ENCODE peak calls at places on chromosomes 11 and 22, in four cellular contexts. J is CD14-positive monocyte, C is endothelial cell, P is H9. O is an unnamed sample.
A peak's percentile ranks its signal among the peaks of the same experiment; 100 is the strongest.

GRCh38 chr11:114080219-114080618 is 20.7 kb downstream of the ZBTB16 start:
- DNase-seq in P (no peak), J (no peak), C (no peak), O (no peak)

GRCh38 chr11:131365601-131366000 is 4.8 kb upstream of the NTM start:
- DNase-seq in P (no peak), C (no peak), J (no peak), O (no peak)

GRCh38 chr11:119378851-119379465 is 2.5 kb downstream of the USP2 start:
- DNase-seq in J (no peak), P (no peak), C (no peak), O (peak; percentile 75)

GRCh38 chr22:44024288-44024908 is at the start of gene PARVB:
- DNase-seq in J (no peak), C (peak; percentile 31), P (no peak), O (no peak)

GRCh38 chr11:111253131-111253530 is 7.6 kb downstream of the POU2AF2 start:
- DNase-seq in C (no peak), P (no peak), J (no peak), O (no peak)

GRCh38 chr11:33564856-33565453 is 135.7 kb downstream of the C11orf91 start:
- DNase-seq in C (no peak), J (no peak), P (peak; percentile 45), O (no peak)

GRCh38 chr22:23072911-23073491 is 2.7 kb downstream of the GNAZ start:
- DNase-seq in P (no peak), J (peak; percentile 31), C (no peak), O (no peak)

GRCh38 chr11:59173964-59174663 is 2.2 kb downstream of the DTX4 start:
- DNase-seq in J (no peak), C (no peak), P (peak; percentile 82), O (peak; percentile 57)

GRCh38 chr11:371716-372590 is 2.7 kb downstream of the B4GALNT4 start:
- DNase-seq in J (no peak), C (no peak), P (no peak), O (no peak)

GRCh38 chr11:92979176-92979575 is 9.7 kb downstream of the MTNR1B start:
- DNase-seq in P (no peak), J (no peak), C (no peak), O (no peak)

GRCh38 chr11:14907411-14908213 is 15.6 kb upstream of the CYP2R1 start:
- DNase-seq in C (peak; percentile 85), P (peak; percentile 86), J (peak; percentile 83), O (no peak)

GRCh38 chr11:10117709-10118341 is 176.2 kb downstream of the SBF2 start:
- DNase-seq in J (no peak), C (no peak), P (no peak), O (no peak)

GRCh38 chr11:10302744-10303557 is 1.9 kb upstream of the ADM start:
- DNase-seq in P (peak; percentile 59), C (peak; percentile 58), J (peak; percentile 93), O (peak; percentile 91)

DNA sequence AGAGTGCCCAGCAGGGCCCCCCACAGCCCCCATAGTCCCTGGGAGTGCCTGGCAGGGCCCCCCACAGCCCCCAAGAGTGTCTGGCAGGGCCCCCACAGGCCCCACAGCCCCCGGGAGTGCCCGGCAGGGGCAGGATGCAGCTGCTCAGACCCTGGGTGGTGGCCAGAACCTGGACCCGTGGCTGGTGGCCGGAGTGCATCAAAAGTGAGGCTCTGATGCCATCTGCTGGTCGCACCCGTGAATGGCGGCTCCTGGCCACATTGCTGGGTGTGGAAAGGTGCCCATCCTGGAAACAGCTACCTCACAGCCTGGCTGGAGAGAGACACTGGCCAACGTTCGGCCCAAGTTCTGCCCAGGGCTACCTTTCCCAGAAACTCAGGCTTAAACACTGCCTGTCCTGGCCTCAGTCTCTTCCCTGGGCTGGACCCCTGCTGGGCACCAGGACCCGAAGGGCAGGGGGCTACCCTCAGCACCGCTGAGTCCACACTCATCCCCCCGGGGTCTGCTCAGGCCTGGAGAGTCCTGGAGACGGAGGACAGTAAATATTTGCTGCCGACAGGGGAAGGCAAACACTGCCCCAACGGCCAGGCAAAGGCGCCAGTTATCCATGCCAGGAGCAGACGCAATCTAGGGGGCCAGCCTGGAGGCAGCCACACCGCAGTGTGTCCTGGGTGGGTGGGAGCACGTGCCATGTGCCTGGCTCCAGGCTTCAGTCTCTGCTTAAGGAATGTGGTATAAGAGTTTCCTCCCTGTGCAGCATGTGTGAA is 4.4 kb downstream of the INS start:
- DNase-seq in J (peak; percentile 65), C (peak; percentile 94), P (peak; percentile 81), O (peak; percentile 95)
- TF ChIP-seq CTCF in J (peak; percentile 84), C (peak; percentile 93), P (peak; percentile 87), O (peak; percentile 90)

GRCh38 chr22:46931881-46932280 is 169.4 kb downstream of the TBC1D22A start:
- DNase-seq in C (no peak), J (no peak), P (no peak), O (peak; percentile 40)
- TF ChIP-seq CTCF in C (no peak), J (no peak), P (no peak), O (no peak)

DNA sequence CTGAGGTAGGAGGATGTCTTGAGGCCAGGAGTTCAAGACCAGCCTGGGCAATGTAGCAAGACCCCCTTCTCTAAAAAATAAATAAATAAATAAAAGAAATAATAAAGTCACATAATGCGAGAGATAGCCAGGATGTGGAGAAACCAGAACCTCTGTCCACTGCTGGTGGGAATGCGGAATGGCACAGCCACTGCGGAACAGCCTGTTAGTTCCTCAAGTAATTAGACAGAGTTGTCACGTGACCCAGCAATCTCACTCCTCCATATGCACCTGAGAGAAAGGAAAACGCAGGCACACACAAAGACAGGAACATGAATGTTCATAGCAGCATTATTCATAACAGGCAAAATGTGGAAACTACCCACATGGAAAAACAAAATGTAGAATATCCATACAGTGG is 27.5 kb downstream of the LIF start:
- DNase-seq in P (no peak), C (no peak), J (no peak), O (no peak)
- TF ChIP-seq CTCF in P (peak; percentile 44), C (peak; percentile 12), J (no peak), O (peak; percentile 27)

DNA sequence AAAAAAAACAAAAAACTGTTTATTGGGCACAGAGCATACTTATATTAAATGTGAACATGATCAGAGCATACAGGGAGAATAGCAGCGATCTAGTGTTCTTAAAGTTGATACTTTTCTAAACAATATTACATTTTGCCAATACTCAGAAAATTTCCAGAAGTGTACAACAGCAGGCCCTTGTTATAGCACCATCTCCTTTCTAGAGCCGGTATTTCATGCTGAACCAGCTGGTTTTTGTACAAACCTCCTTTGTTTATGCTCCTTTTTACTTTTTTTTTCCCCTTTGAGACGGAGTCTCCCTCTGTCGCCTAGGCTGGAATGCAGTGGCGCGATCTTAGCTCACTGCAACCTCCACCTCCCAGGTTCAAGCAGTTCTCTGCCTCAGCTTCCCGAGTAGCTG is 90.7 kb downstream of the PPP6R3 start:
- DNase-seq in C (no peak), J (no peak), P (no peak), O (no peak)
- TF ChIP-seq CTCF in C (no peak), J (no peak), P (no peak), O (no peak)